ENCODE peak calls at places on chromosomes 16 and 17, in ten cellular contexts. One of them, this sample, is unnamed.

GRCh38 chr16:22220714-22221113 is 14.6 kb downstream of the EEF2K start:
- DNase-seq in GM03348: no peak
- DNase-seq in progenitor cell of endocrine pancreas: no peak
- DNase-seq in frontal cortex: no peak
- DNase-seq in endothelial cell: no peak
- DNase-seq in HEK293T: no peak
- DNase-seq in T-helper 1 cell: no peak
- DNase-seq in ascending aorta: peak; percentile 71
- DNase-seq in HT1080: no peak
- DNase-seq in brain microvascular endothelial cell: no peak
- DNase-seq in this sample: no peak

GRCh38 chr17:36928450-36929125 is 8.7 kb upstream of the LHX1 start:
- DNase-seq in progenitor cell of endocrine pancreas: no peak
- DNase-seq in HEK293T: no peak
- DNase-seq in endothelial cell: no peak
- DNase-seq in T-helper 1 cell: no peak
- DNase-seq in GM03348: no peak
- DNase-seq in ascending aorta: no peak
- DNase-seq in frontal cortex: no peak
- DNase-seq in brain microvascular endothelial cell: no peak
- DNase-seq in HT1080: no peak
- DNase-seq in this sample: no peak

GRCh38 chr17:64641499-64641898 is 20.6 kb downstream of the SMURF2 start:
- DNase-seq in GM03348: peak; percentile 80
- DNase-seq in progenitor cell of endocrine pancreas: no peak
- DNase-seq in T-helper 1 cell: no peak
- DNase-seq in ascending aorta: no peak
- DNase-seq in endothelial cell: no peak
- DNase-seq in frontal cortex: no peak
- DNase-seq in brain microvascular endothelial cell: peak; percentile 85
- DNase-seq in HEK293T: peak; percentile 70
- DNase-seq in HT1080: peak; percentile 58
- DNase-seq in this sample: no peak

GRCh38 chr17:29027521-29027920 is 15.4 kb upstream of the PIPOX start:
- DNase-seq in progenitor cell of endocrine pancreas: no peak
- DNase-seq in HT1080: no peak
- DNase-seq in GM03348: no peak
- DNase-seq in ascending aorta: no peak
- DNase-seq in HEK293T: no peak
- DNase-seq in T-helper 1 cell: no peak
- DNase-seq in frontal cortex: no peak
- DNase-seq in brain microvascular endothelial cell: no peak
- DNase-seq in endothelial cell: no peak
- DNase-seq in this sample: no peak

GRCh38 chr16:4176794-4177438 is 60.7 kb upstream of the ADCY9 start:
- DNase-seq in ascending aorta: no peak
- DNase-seq in GM03348: peak; percentile 76
- DNase-seq in HT1080: peak; percentile 71
- DNase-seq in frontal cortex: no peak
- DNase-seq in HEK293T: no peak
- DNase-seq in T-helper 1 cell: no peak
- DNase-seq in progenitor cell of endocrine pancreas: no peak
- DNase-seq in brain microvascular endothelial cell: peak; percentile 61
- DNase-seq in endothelial cell: no peak
- DNase-seq in this sample: peak; percentile 30

GRCh38 chr16:67988675-67989074 is 8.4 kb upstream of the DPEP3 start:
- DNase-seq in T-helper 1 cell: no peak
- DNase-seq in ascending aorta: no peak
- DNase-seq in GM03348: no peak
- DNase-seq in endothelial cell: no peak
- DNase-seq in frontal cortex: no peak
- DNase-seq in HT1080: no peak
- DNase-seq in brain microvascular endothelial cell: no peak
- DNase-seq in progenitor cell of endocrine pancreas: no peak
- DNase-seq in HEK293T: no peak
- DNase-seq in this sample: no peak

GRCh38 chr17:68705331-68706166 is 104.4 kb upstream of the FAM20A start:
- DNase-seq in progenitor cell of endocrine pancreas: no peak
- DNase-seq in HEK293T: no peak
- DNase-seq in brain microvascular endothelial cell: no peak
- DNase-seq in frontal cortex: no peak
- DNase-seq in HT1080: no peak
- DNase-seq in ascending aorta: no peak
- DNase-seq in endothelial cell: no peak
- DNase-seq in T-helper 1 cell: no peak
- DNase-seq in GM03348: peak; percentile 56
- DNase-seq in this sample: no peak

GRCh38 chr16:1525871-1526607 is 7.4 kb upstream of the TMEM204 start:
- DNase-seq in HT1080: no peak
- DNase-seq in HEK293T: no peak
- DNase-seq in GM03348: no peak
- DNase-seq in ascending aorta: no peak
- DNase-seq in endothelial cell: no peak
- DNase-seq in progenitor cell of endocrine pancreas: no peak
- DNase-seq in frontal cortex: no peak
- DNase-seq in T-helper 1 cell: no peak
- DNase-seq in brain microvascular endothelial cell: no peak
- DNase-seq in this sample: no peak

GRCh38 chr17:31724026-31724425 is 135.0 kb downstream of the COPRS start:
- DNase-seq in endothelial cell: no peak
- DNase-seq in HT1080: peak; percentile 71
- DNase-seq in frontal cortex: no peak
- DNase-seq in GM03348: no peak
- DNase-seq in ascending aorta: no peak
- DNase-seq in HEK293T: no peak
- DNase-seq in progenitor cell of endocrine pancreas: no peak
- DNase-seq in T-helper 1 cell: no peak
- DNase-seq in brain microvascular endothelial cell: peak; percentile 66
- DNase-seq in this sample: no peak